ENCODE peak calls at places on chromosomes 16 and 17, in eight cellular contexts. R is HT-29; G is M059J; O is heart right ventricle; K is activated effector memory CD4-positive, alpha-beta T cell treated with Interleukin-2 at 50 U/mL for 16 hours; X is fibroblast of pulmonary artery; L is iris pigment epithelial cell; A is GM18507. H is an unnamed sample.

GRCh38 chr16:23434380-23434779 is 18.6 kb downstream of the COG7 start:
- DNase-seq in L (peak), G (peak), O (no peak), A (peak), R (peak), X (peak), K (peak), H (peak)

GRCh38 chr17:10729334-10730193 is at the start of gene TMEM220:
- DNase-seq in R (no peak), O (peak), G (peak), L (peak), A (peak), K (no peak), X (peak), H (no peak)

GRCh38 chr17:40862985-40863733 is 3.9 kb downstream of the KRT12 start:
- DNase-seq in A (no peak), G (no peak), R (no peak), K (no peak), L (no peak), X (peak), O (peak), H (no peak)

GRCh38 chr17:22469101-22469880 is 777.0 kb downstream of the KCNJ18 start:
- DNase-seq in R (no peak), K (no peak), A (no peak), X (no peak), G (no peak), O (no peak), L (no peak), H (no peak)

GRCh38 chr17:6716736-6717135 is 3.6 kb upstream of the SLC13A5 start:
- DNase-seq in L (no peak), O (no peak), G (no peak), K (no peak), A (no peak), X (no peak), R (no peak), H (no peak)

GRCh38 chr17:12282056-12282455 is 261.4 kb downstream of the MAP2K4 start:
- DNase-seq in L (peak), A (no peak), X (peak), K (no peak), O (no peak), R (no peak), G (peak), H (no peak)

GRCh38 chr17:72922223-72922622 is 170.3 kb downstream of the SLC39A11 start:
- DNase-seq in A (no peak), L (no peak), G (no peak), R (no peak), O (no peak), K (no peak), X (no peak), H (no peak)

GRCh38 chr16:12323007-12323699 is 346.6 kb downstream of the SNX29 start:
- DNase-seq in X (no peak), K (peak), R (no peak), A (no peak), O (no peak), L (no peak), G (no peak), H (peak)

GRCh38 chr17:57675427-57675826 is 69.7 kb downstream of the CCDC182 start:
- DNase-seq in O (no peak), X (no peak), A (no peak), L (no peak), K (no peak), G (no peak), R (no peak), H (no peak)

GRCh38 chr17:40553694-40554534 is 11.4 kb downstream of the CCR7 start:
- DNase-seq in O (peak), K (no peak), A (no peak), G (no peak), L (no peak), X (peak), R (no peak), H (peak)

GRCh38 chr17:72192409-72193192 is 71.8 kb downstream of the SOX9 start:
- DNase-seq in L (peak), G (peak), K (no peak), X (peak), A (no peak), O (peak), R (no peak), H (no peak)

GRCh38 chr17:27873211-27873610 is 20.0 kb downstream of the LYRM9 start:
- DNase-seq in O (no peak), K (no peak), A (no peak), G (no peak), X (no peak), R (no peak), L (no peak), H (no peak)

GRCh38 chr17:80647746-80648145 is 103.1 kb downstream of the RPTOR start:
- DNase-seq in K (no peak), X (peak), A (no peak), O (no peak), L (peak), G (peak), R (no peak), H (no peak)

GRCh38 chr17:66351053-66351452 is 48.6 kb downstream of the PRKCA start:
- DNase-seq in A (no peak), X (no peak), K (no peak), R (peak), O (peak), G (peak), L (no peak), H (no peak)

GRCh38 chr17:57874434-57875108 is 24.7 kb upstream of the MRPS23 start:
- DNase-seq in O (peak), X (peak), L (peak), K (no peak), G (peak), R (no peak), A (no peak), H (peak)

GRCh38 chr16:31181102-31181830 is 1.3 kb downstream of the FUS start:
- DNase-seq in L (peak), G (peak), K (no peak), R (peak), X (peak), O (peak), A (no peak), H (peak)

GRCh38 chr17:48998557-48999440 is 1.6 kb downstream of the IGF2BP1 start:
- DNase-seq in X (no peak), R (no peak), K (no peak), A (no peak), G (no peak), L (peak), O (no peak), H (no peak)

GRCh38 chr16:12994402-12994801 is 93.0 kb downstream of the SHISA9 start:
- DNase-seq in L (no peak), K (no peak), X (no peak), R (no peak), G (no peak), A (no peak), O (no peak), H (no peak)

GRCh38 chr16:35131429-35131828 is 1672.0 kb downstream of the TP53TG3F start:
- DNase-seq in K (no peak), A (no peak), L (no peak), R (no peak), X (no peak), G (no peak), O (no peak), H (no peak)

GRCh38 chr16:78594191-78594590 is 494.7 kb downstream of the WWOX start:
- DNase-seq in L (no peak), G (no peak), K (no peak), X (no peak), O (no peak), A (no peak), R (no peak), H (no peak)

H was measured in DND-41.